ENCODE peak calls at places on chromosomes 12 and 14, in seven cellular contexts. H is hepatocyte, K is HCT116, X is GM23338, P is prostate gland, L is endothelial cell of umbilical vein, M is H1. G is an unnamed sample. For H3K4me1, the result is how much of the 10 kb centered on the place peaks cover.

GRCh38 chr14:67436006-67436866 is 24.3 kb upstream of the PLEK2 start:
- DNase-seq in H (no peak), K (no peak), X (peak), P (no peak), L (no peak), M (no peak), G (no peak)

GRCh38 chr12:92146865-92147264 is 1.2 kb upstream of the BTG1 start:
- DNase-seq in H (no peak), K (no peak), X (no peak), P (no peak), L (no peak), M (no peak), G (peak)

GRCh38 chr12:89906178-89906577 is 197.5 kb upstream of the ATP2B1 start:
- DNase-seq in H (no peak), K (no peak), X (no peak), P (no peak), L (no peak), M (no peak), G (no peak)

GRCh38 chr14:72745546-72745945 is 148.4 kb downstream of the DPF3 start:
- DNase-seq in H (no peak), K (no peak), X (no peak), P (peak), L (peak), M (peak), G (peak)

GRCh38 chr12:31989571-31989970 is 30.4 kb downstream of the RESF1 start:
- DNase-seq in H (no peak), K (no peak), X (no peak), P (no peak), L (no peak), M (no peak), G (no peak)

GRCh38 chr14:101351769-101352168 is 209.5 kb upstream of the DIO3 start:
- DNase-seq in H (no peak), K (no peak), X (no peak), P (no peak), L (no peak), M (peak), G (no peak)

GRCh38 chr12:56521590-56522371 is at the start of gene RBMS2:
- DNase-seq in H (peak), K (peak), X (peak), P (peak), L (peak), M (no peak), G (peak)

GRCh38 chr12:93387780-93388179 is 10.1 kb downstream of the NUDT4 start:
- DNase-seq in H (no peak), K (no peak), X (no peak), P (no peak), L (peak), M (no peak), G (peak)

GRCh38 chr14:29926228-29926627 is 1.4 kb downstream of the PRKD1 start:
- DNase-seq in H (no peak), K (no peak), X (peak), P (peak), L (peak), M (no peak), G (no peak)

GRCh38 chr14:102932484-102933248 is 10.2 kb downstream of the AMN start:
- DNase-seq in H (no peak), K (no peak), X (no peak), P (no peak), L (no peak), M (no peak), G (no peak)

GRCh38 chr14:105173145-105173544 is 4.6 kb upstream of the JAG2 start:
- DNase-seq in H (no peak), K (no peak), X (no peak), P (no peak), L (no peak), M (no peak), G (no peak)

GRCh38 chr12:119594772-119595445 is 1.3 kb downstream of the TMEM233 start:
- DNase-seq in H (no peak), K (no peak), X (peak), P (no peak), L (no peak), M (peak), G (no peak)

GRCh38 chr12:3165311-3165931 is 88.2 kb downstream of the TSPAN9 start:
- DNase-seq in H (no peak), K (no peak), X (no peak), P (no peak), L (no peak), M (no peak), G (no peak)
- H3K4me1 ChIP-seq in H (under half), K (under half), X (under half), P (under half), L (under half), M (under half), G (under half)

GRCh38 chr14:45083622-45083978 is 316 bp upstream of the PRPF39 start:
- DNase-seq in H (no peak), K (no peak), X (no peak), P (no peak), L (no peak), M (no peak), G (no peak)

GRCh38 chr14:45089813-45090212 is 5.9 kb downstream of the PRPF39 start:
- DNase-seq in H (no peak), K (no peak), X (no peak), P (no peak), L (no peak), M (no peak), G (peak)

GRCh38 chr14:45085004-45085403 is 1.1 kb downstream of the PRPF39 start:
- DNase-seq in H (peak), K (no peak), X (no peak), P (no peak), L (peak), M (no peak), G (peak)

GRCh38 chr14:45082420-45082819 is 1.5 kb upstream of the PRPF39 start:
- DNase-seq in H (no peak), K (no peak), X (no peak), P (no peak), L (no peak), M (no peak), G (no peak)

DNA sequence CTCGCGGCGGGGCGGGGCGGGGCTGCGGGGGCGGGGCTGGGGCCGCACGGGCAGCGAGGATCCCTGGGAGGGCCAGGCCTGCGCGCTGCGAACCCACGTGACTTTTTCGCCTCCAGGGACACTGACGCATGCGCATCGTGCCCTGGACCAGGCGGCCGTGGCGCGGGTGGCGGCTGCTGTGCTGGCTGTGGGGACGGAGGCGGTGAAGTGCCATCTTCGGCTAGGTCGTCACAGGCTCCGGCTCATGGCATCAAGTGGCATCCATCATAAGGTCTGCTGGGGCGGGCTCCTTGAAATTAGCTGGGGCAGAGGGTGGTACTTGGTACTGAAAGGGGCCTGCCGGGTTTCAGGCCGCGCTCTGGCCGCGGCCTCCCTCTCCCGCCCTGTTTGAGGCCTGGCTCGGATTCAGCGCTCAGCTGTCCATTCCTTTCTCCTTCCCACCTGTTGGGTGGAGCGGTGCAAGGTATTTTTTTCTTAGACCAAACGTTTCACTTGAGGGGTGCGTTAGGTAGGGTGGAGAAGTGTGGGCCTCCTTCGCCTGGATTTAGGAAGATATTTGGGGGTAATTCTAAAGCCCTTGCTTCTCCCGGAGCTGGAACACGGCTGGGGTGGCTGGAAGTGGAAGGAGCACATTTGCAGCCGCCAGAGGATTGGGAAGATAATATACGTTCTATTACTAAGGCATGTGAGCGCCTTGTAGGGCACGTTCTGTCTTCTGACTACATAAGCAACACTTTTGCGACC is at the start of gene PRPF39:
- DNase-seq in H (peak), K (peak), X (peak), P (peak), L (peak), M (peak), G (peak)
- TF ChIP-seq CTCF in H (no peak), K (no peak), X (no peak), P (peak), L (no peak), M (no peak), G (no peak)

DNA sequence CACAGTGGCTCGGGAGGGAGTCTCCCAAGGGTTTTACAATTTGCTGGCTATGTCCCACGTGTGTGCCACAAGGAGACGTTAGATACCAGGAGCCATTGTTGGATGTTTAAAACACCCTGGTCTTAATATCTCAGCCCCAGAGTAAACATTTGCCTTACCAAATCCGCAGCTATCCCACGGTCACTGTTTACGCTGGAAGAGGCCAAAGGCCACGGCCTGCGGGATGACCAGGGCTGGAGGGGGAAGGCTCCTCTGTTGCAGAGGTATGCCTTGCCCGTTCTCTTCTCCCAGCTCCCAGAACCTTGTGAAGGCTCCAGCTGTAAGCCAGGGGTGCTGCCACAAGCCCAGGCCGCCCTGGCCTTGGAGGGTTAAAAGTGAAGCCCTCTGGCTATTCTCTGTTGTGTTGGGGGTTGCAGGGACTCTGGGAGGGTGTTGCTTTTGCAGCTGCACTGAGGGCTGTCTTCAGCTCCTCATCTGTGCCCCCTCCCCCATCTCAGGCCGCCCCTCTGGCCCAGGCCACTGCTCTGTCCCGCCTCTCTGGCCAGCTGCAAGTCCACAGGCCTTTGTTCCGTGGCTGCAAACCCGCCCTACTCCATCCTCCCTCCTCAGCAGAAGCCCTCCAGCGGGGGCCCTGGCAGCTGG is 2.4 kb downstream of the PLEKHG3 start:
- DNase-seq in H (no peak), K (no peak), X (peak), P (no peak), L (no peak), M (no peak), G (no peak)
- H3K4me1 ChIP-seq in H (under half), K (half or more), X (half or more), P (under half), L (under half), M (under half), G (under half)

DNA sequence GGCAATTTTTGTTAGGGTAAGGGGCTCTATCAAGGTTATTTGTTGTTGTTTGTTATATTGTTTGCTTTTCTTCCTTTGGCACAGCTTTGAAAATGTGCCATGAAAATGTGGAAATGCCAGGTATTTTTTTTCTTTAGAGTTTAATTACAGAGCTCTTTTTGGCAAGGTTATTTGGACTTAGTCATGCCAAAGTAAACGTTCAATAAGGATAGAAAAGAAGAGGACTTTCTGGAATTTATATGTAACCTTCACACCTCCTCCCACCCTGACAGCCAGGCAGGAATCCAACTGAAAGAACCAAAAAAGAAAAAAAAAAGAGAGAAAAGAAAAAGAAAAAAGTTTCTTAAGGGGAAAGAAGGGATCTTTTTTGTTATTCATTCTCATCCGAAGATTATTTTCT is 217.8 kb downstream of the KITLG start:
- DNase-seq in H (no peak), K (no peak), X (no peak), P (no peak), L (no peak), M (no peak), G (no peak)
- TF ChIP-seq CTCF in H (no peak), K (no peak), X (no peak), P (no peak), L (no peak), M (no peak), G (no peak)

GRCh38 chr14:59100203-59100602 is 88.3 kb upstream of the DAAM1 start:
- DNase-seq in H (no peak), K (no peak), X (no peak), P (no peak), L (no peak), M (no peak), G (no peak)
- H3K4me1 ChIP-seq in H (under half), K (under half), X (under half), P (under half), L (under half), M (under half), G (under half)

GRCh38 chr12:54725233-54725843 is 77.2 kb upstream of the DCD start:
- DNase-seq in H (peak), K (peak), X (peak), P (no peak), L (peak), M (no peak), G (peak)
- TF ChIP-seq CTCF in H (peak), K (peak), X (peak), P (peak), L (no peak), M (peak), G (no peak)

GRCh38 chr14:35991356-35991755 is 165.2 kb downstream of the BRMS1L start:
- DNase-seq in H (no peak), K (no peak), X (no peak), P (no peak), L (no peak), M (no peak), G (no peak)

GRCh38 chr14:35988972-35989690 is 163.0 kb downstream of the BRMS1L start:
- DNase-seq in H (no peak), K (no peak), X (no peak), P (no peak), L (no peak), M (no peak), G (no peak)

GRCh38 chr14:35987731-35988130 is 161.6 kb downstream of the BRMS1L start:
- DNase-seq in H (no peak), K (no peak), X (no peak), P (no peak), L (no peak), M (no peak), G (no peak)

GRCh38 chr14:35988550-35988949 is 162.4 kb downstream of the BRMS1L start:
- DNase-seq in H (no peak), K (no peak), X (no peak), P (no peak), L (no peak), M (no peak), G (no peak)

DNA sequence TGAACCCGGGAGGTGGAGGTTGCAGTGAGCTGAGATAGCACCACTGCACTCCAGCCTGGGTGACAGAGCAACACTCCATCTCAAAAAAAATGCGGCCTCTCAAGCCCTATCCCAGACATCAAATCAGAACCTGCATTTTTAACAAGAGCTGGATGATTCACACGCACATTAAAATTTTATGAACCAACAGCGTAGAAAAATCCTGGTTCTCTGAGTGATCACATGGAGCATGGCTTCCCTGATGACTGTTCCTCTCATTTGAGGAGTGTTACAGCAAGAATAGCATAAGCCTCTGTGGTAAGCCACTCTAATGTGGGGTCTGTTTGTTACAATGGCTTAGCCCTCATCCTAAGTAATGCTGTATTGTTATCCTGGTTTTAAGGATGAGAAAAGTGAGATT is 163.6 kb downstream of the BRMS1L start:
- DNase-seq in H (no peak), K (no peak), X (no peak), P (no peak), L (no peak), M (no peak), G (no peak)
- H3K4me1 ChIP-seq in H (under half), K (under half), X (under half), P (under half), L (under half), M (under half), G (under half)

GRCh38 chr12:15879413-15879812 is 2.8 kb upstream of the STRAP start:
- DNase-seq in H (no peak), K (no peak), X (no peak), P (no peak), L (no peak), M (no peak), G (no peak)

GRCh38 chr12:15883536-15883935 is 1.3 kb downstream of the STRAP start:
- DNase-seq in H (no peak), K (no peak), X (no peak), P (no peak), L (peak), M (no peak), G (peak)

GRCh38 chr12:15880721-15881120 is 1.5 kb upstream of the STRAP start:
- DNase-seq in H (no peak), K (no peak), X (no peak), P (no peak), L (no peak), M (no peak), G (no peak)

GRCh38 chr12:15886372-15887042 is 4.3 kb downstream of the STRAP start:
- DNase-seq in H (no peak), K (no peak), X (no peak), P (no peak), L (peak), M (no peak), G (peak)

GRCh38 chr12:15882055-15882971 is at the start of gene STRAP:
- DNase-seq in H (peak), K (peak), X (peak), P (peak), L (peak), M (peak), G (peak)
- TF ChIP-seq CTCF in H (no peak), K (no peak), X (no peak), P (no peak), L (no peak), M (no peak), G (no peak)

GRCh38 chr14:91171291-91171690 is 57.4 kb downstream of the DGLUCY start:
- DNase-seq in H (no peak), K (no peak), X (no peak), P (no peak), L (no peak), M (no peak), G (no peak)

GRCh38 chr14:91173221-91173670 is 59.4 kb downstream of the DGLUCY start:
- DNase-seq in H (peak), K (peak), X (peak), P (peak), L (peak), M (peak), G (peak)

GRCh38 chr14:91175296-91175695 is 61.4 kb downstream of the DGLUCY start:
- DNase-seq in H (no peak), K (no peak), X (no peak), P (no peak), L (no peak), M (no peak), G (no peak)

GRCh38 chr14:91175802-91176201 is 61.9 kb downstream of the DGLUCY start:
- DNase-seq in H (no peak), K (no peak), X (no peak), P (no peak), L (no peak), M (no peak), G (no peak)

GRCh38 chr14:91173867-91174266 is 60.0 kb downstream of the DGLUCY start:
- DNase-seq in H (no peak), K (no peak), X (no peak), P (no peak), L (no peak), M (no peak), G (no peak)
- H3K4me1 ChIP-seq in H (under half), K (under half), X (under half), P (under half), L (under half), M (under half), G (under half)